ENCODE peak calls at places on chromosome 14, in ten cellular contexts. G is vagina, Q is stomach, T is astrocyte, L is tibial artery, O is heart left ventricle, B is right atrium auricular region, W is endodermal cell, U is breast epithelium, A is AG04450. Y is an unnamed sample.

GRCh38 chr14:24372701-24373416 is 4.9 kb downstream of the NFATC4 start:
- DNase-seq in L (no peak), W (peak; percentile 20), U (no peak), G (no peak), Q (peak; percentile 7), B (no peak), A (no peak), T (no peak), O (peak; percentile 78), Y (no peak)

GRCh38 chr14:102046337-102047278 is 40.2 kb downstream of the HSP90AA1 start:
- DNase-seq in A (no peak), U (peak; percentile 92), G (no peak), T (no peak), Q (peak; percentile 92), L (peak; percentile 87), B (peak; percentile 85), O (peak; percentile 86), W (peak; percentile 98), Y (peak; percentile 79)

GRCh38 chr14:52467515-52468266 is 84.6 kb downstream of the TXNDC16 start:
- DNase-seq in G (no peak), A (no peak), T (no peak), Q (no peak), B (no peak), U (no peak), L (no peak), O (no peak), W (no peak), Y (no peak)

GRCh38 chr14:24058951-24059475 is 7.2 kb downstream of the CARMIL3 start:
- DNase-seq in O (no peak), B (no peak), Q (no peak), U (no peak), A (no peak), G (no peak), L (no peak), W (peak; percentile 68), T (no peak), Y (no peak)

GRCh38 chr14:89661392-89661791 is 244.4 kb upstream of the FOXN3 start:
- DNase-seq in G (no peak), T (no peak), U (no peak), B (no peak), Q (no peak), O (no peak), L (no peak), A (no peak), W (no peak), Y (no peak)

GRCh38 chr14:24806061-24806678 is 172.2 kb upstream of the GZMB start:
- DNase-seq in U (peak; percentile 72), O (peak; percentile 66), W (peak; percentile 94), B (no peak), L (peak; percentile 60), T (peak; percentile 13), Q (peak; percentile 85), A (peak; percentile 4), G (no peak), Y (peak; percentile 63)

GRCh38 chr14:92531151-92531873 is 17.7 kb downstream of the RIN3 start:
- DNase-seq in T (no peak), A (no peak), L (no peak), Q (no peak), O (no peak), U (no peak), B (no peak), G (no peak), W (no peak), Y (no peak)

GRCh38 chr14:35826952-35827416 is 846 bp downstream of the BRMS1L start:
- DNase-seq in T (no peak), B (no peak), Q (no peak), L (no peak), U (no peak), A (no peak), O (no peak), W (no peak), G (no peak), Y (no peak)

GRCh38 chr14:42123526-42123925 is 516.9 kb downstream of the LRFN5 start:
- DNase-seq in A (no peak), O (no peak), W (no peak), Q (no peak), U (no peak), G (no peak), T (no peak), L (no peak), B (no peak), Y (no peak)

GRCh38 chr14:65560340-65561027 is 148.0 kb downstream of the FUT8 start:
- DNase-seq in U (no peak), Q (no peak), O (no peak), G (no peak), A (no peak), B (no peak), W (no peak), T (peak; percentile 77), L (no peak), Y (no peak)

GRCh38 chr14:101561897-101562490 is 699 bp downstream of the DIO3 start:
- DNase-seq in T (no peak), W (no peak), B (no peak), U (no peak), G (no peak), L (no peak), Q (no peak), A (no peak), O (no peak), Y (no peak)

GRCh38 chr14:48914921-48915320 is 671.3 kb downstream of the RPS29 start:
- DNase-seq in T (no peak), Q (no peak), W (no peak), A (no peak), B (no peak), G (no peak), L (no peak), U (no peak), O (no peak), Y (no peak)

GRCh38 chr14:103730490-103731035 is 15.0 kb downstream of the ZFYVE21 start:
- DNase-seq in G (no peak), Q (peak; percentile 74), L (no peak), T (peak; percentile 33), O (peak; percentile 80), B (no peak), A (no peak), W (no peak), U (no peak), Y (no peak)
- TF ChIP-seq CTCF in G (no peak), Q (no peak), L (no peak), T (no peak), O (no peak), B (no peak), A (peak; percentile 12), W (peak; percentile 42), U (no peak), Y (no peak)

GRCh38 chr14:77139540-77140342 is 1.9 kb downstream of the ZDHHC22 start:
- DNase-seq in Q (no peak), U (peak; percentile 2), A (no peak), O (no peak), L (no peak), B (no peak), G (no peak), W (peak; percentile 95), T (no peak), Y (no peak)

GRCh38 chr14:77141592-77142288 is at the start of gene ZDHHC22:
- DNase-seq in Q (no peak), U (peak; percentile 20), L (no peak), O (no peak), A (no peak), B (no peak), T (no peak), G (no peak), W (peak; percentile 86), Y (no peak)

GRCh38 chr14:77142289-77142814 is 761 bp upstream of the ZDHHC22 start:
- DNase-seq in B (no peak), G (no peak), T (no peak), W (peak; percentile 73), L (no peak), Q (no peak), U (no peak), A (no peak), O (no peak), Y (no peak)

GRCh38 chr14:77140343-77140936 is 1.2 kb downstream of the ZDHHC22 start:
- DNase-seq in Q (no peak), B (no peak), A (no peak), T (no peak), G (no peak), L (no peak), O (no peak), U (peak; percentile 41), W (peak; percentile 71), Y (no peak)

GRCh38 chr14:77140937-77141591 is 527 bp downstream of the ZDHHC22 start:
- DNase-seq in O (no peak), W (peak; percentile 93), B (no peak), L (no peak), T (peak; percentile 23), G (no peak), U (no peak), A (no peak), Q (no peak), Y (no peak)
- H3K27me3 ChIP-seq in O (peaks cover 97% of the 10 kb centered on the region), W (peaks cover 70% of the 10 kb centered on the region), B (peaks cover 30% of the 10 kb centered on the region), L (no peaks in the 10 kb centered on the region), T (peaks cover 74% of the 10 kb centered on the region), G (peaks cover 4% of the 10 kb centered on the region), U (peaks cover 77% of the 10 kb centered on the region), A (peaks cover 78% of the 10 kb centered on the region), Q (peaks cover 18% of the 10 kb centered on the region), Y (peaks cover 5% of the 10 kb centered on the region)

GRCh38 chr14:32212833-32213232 is 9.8 kb upstream of the RNU6-8 start:
- DNase-seq in O (no peak), T (no peak), W (no peak), L (no peak), A (no peak), B (no peak), U (no peak), Q (no peak), G (no peak), Y (no peak)

DNA sequence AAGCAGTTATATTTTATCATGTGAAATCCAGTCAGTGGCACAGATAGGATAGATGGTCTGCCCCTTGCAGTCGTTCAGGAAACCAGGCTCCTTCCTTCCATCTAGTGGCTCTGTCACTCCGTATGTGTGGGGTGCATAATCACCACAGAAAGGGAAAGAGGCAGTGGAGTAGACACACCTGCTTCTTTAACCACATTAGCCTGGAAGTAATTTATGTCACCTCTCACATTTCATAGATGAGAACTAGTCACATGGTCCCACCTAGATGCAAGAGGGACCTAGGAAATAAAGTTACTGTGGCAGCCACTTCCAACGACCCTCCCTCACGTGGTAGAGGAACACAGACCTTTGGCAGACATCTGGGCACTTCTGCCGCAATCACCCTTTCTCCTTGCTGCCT is 14.2 kb upstream of the RNU6-8 start:
- DNase-seq in W (no peak), G (no peak), Q (no peak), O (no peak), T (no peak), U (no peak), A (no peak), B (no peak), L (no peak), Y (no peak)
- H3K4me3 ChIP-seq in W (no peak overlapping the region), G (no peak overlapping the region), Q (no peak overlapping the region), O (no peak overlapping the region), T (no peak overlapping the region), U (no peak overlapping the region), A (no peak overlapping the region), B (no peak overlapping the region), L (no peak overlapping the region), Y (no peak overlapping the region)

DNA sequence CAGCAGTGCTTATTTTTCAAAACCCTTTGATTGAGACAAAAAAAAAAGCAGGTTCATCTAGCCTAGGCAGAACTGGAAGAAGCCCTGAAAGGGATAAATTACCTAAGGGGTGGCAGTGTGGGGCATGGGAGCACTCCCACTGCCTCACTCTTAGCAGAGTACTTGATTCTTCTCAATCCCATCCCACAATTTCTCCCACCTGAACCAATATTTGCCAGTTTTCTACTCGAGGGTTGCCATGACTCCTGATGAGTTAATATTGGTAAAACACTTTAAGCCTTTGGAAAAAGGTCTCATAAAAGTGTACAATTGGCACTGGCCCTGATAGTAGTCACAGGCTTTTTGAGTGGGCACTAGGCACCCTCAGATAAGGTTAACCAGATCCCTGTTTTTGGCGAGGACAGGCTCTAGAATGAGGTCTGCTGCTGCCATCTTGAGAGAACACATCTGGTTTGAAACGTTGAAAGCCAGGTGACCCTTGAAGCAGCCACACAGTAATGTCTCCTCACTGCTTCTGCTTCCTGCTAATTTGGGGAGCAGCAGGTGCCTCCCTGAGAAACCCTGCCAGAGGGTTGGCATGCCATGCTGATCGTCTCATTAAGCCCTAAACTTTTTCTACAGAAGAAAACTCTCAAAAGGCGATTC is 320.0 kb downstream of the RAD51B start:
- DNase-seq in T (no peak), O (no peak), A (no peak), L (no peak), Q (no peak), G (no peak), B (no peak), U (no peak), W (no peak), Y (no peak)
- TF ChIP-seq CTCF in T (no peak), O (no peak), A (no peak), L (no peak), Q (no peak), G (no peak), B (no peak), U (no peak), W (no peak), Y (no peak)

Y was measured in lung.